ENCODE peak calls at places on chromosome X, in ten cellular contexts. J is effector CD4-positive, alpha-beta T cell; P is MG63; D is fibroblast of the aortic adventitia; Q is memory B cell; N is AG20443; L is G401; U is stimulated activated naive CD8-positive, alpha-beta T cell treated with anti-CD3 and anti-CD28 coated beads, Interleukin-15, amount 100 ng/mL, for 72 hours; T is heart left ventricle; S is testis. Y is an unnamed sample.

GRCh38 chrX:51803833-51804232 is 60.6 kb downstream of the GSPT2 start:
- DNase-seq in D (peak), L (no peak), S (no peak), N (no peak), Q (no peak), P (no peak), T (no peak), J (no peak), U (no peak), Y (no peak)

GRCh38 chrX:77743720-77744119 is 42.3 kb downstream of the ATRX start:
- DNase-seq in N (no peak), P (peak), D (no peak), J (no peak), T (no peak), Q (no peak), U (no peak), S (no peak), L (no peak), Y (no peak)

GRCh38 chrX:25131055-25131454 is 115.3 kb upstream of the ARX start:
- DNase-seq in S (no peak), J (no peak), L (no peak), D (no peak), Q (no peak), P (no peak), U (no peak), T (no peak), N (no peak), Y (peak)

GRCh38 chrX:56068274-56068758 is 163.8 kb upstream of the KLF8 start:
- DNase-seq in L (no peak), P (no peak), S (no peak), D (no peak), T (no peak), U (no peak), N (no peak), J (no peak), Q (peak), Y (no peak)

GRCh38 chrX:155112171-155112570 is 40.9 kb downstream of the BRCC3 start:
- DNase-seq in J (no peak), L (no peak), S (no peak), Q (no peak), N (no peak), D (no peak), P (no peak), T (no peak), U (no peak), Y (no peak)

GRCh38 chrX:107713205-107714195 is 62.1 kb downstream of the TSC22D3 start:
- DNase-seq in J (peak), Q (peak), T (no peak), U (no peak), D (no peak), S (peak), L (peak), P (no peak), N (no peak), Y (no peak)

GRCh38 chrX:69555396-69556023 is 51.4 kb downstream of the NALF2 start:
- DNase-seq in N (no peak), T (no peak), Q (no peak), S (peak), D (no peak), J (no peak), L (no peak), U (no peak), P (no peak), Y (no peak)

GRCh38 chrX:47587091-47587891 is 5.1 kb downstream of the TIMP1 start:
- DNase-seq in S (no peak), U (no peak), J (no peak), Q (no peak), P (no peak), N (no peak), D (no peak), T (no peak), L (no peak), Y (no peak)

GRCh38 chrX:6052111-6052745 is 176.4 kb downstream of the NLGN4X start:
- DNase-seq in J (no peak), S (no peak), N (no peak), P (no peak), Q (no peak), U (no peak), D (no peak), T (no peak), L (peak), Y (peak)

GRCh38 chrX:133670394-133670793 is 255.1 kb upstream of the GPC4 start:
- DNase-seq in T (no peak), L (peak), S (peak), N (peak), D (peak), Q (no peak), P (no peak), J (no peak), U (no peak), Y (peak)

GRCh38 chrX:97189668-97190067 is 306.0 kb downstream of the RPA4 start:
- DNase-seq in P (no peak), N (no peak), S (no peak), J (no peak), T (no peak), Q (no peak), U (no peak), D (no peak), L (no peak), Y (no peak)

GRCh38 chrX:71919436-71919835 is 8.8 kb downstream of the NHSL2 start:
- DNase-seq in L (peak), T (no peak), U (no peak), S (no peak), P (no peak), D (no peak), Q (no peak), J (no peak), N (peak), Y (no peak)

GRCh38 chrX:40158036-40158706 is 60.4 kb upstream of the BCOR start:
- DNase-seq in P (peak), T (peak), D (no peak), N (peak), Q (no peak), S (no peak), J (no peak), U (peak), L (no peak), Y (no peak)

GRCh38 chrX:31353095-31353494 is 281.3 kb upstream of the FTHL17 start:
- DNase-seq in S (no peak), N (peak), L (no peak), P (peak), J (no peak), U (no peak), T (no peak), Q (no peak), D (no peak), Y (no peak)

GRCh38 chrX:17520206-17520605 is 145.2 kb downstream of the NHS start:
- DNase-seq in P (no peak), T (no peak), U (no peak), D (peak), J (no peak), Q (no peak), N (peak), L (no peak), S (no peak), Y (no peak)

GRCh38 chrX:95318882-95319281 is 1365.8 kb upstream of the DIAPH2 start:
- DNase-seq in L (no peak), N (no peak), S (no peak), P (no peak), T (no peak), J (no peak), D (no peak), U (no peak), Q (no peak), Y (no peak)

GRCh38 chrX:67524950-67525691 is 18.7 kb upstream of the AR start:
- DNase-seq in U (no peak), J (no peak), L (no peak), Q (no peak), T (no peak), D (no peak), P (no peak), N (no peak), S (no peak), Y (no peak)

GRCh38 chrX:6460893-6461490 is 73.9 kb downstream of the VCX3A start:
- DNase-seq in L (no peak), U (no peak), J (no peak), N (no peak), T (no peak), S (no peak), D (no peak), Q (no peak), P (no peak), Y (no peak)

GRCh38 chrX:7485041-7485440 is 337.1 kb upstream of the PUDP start:
- DNase-seq in J (no peak), L (no peak), N (no peak), S (no peak), U (no peak), T (no peak), P (no peak), D (no peak), Q (no peak), Y (no peak)

Y was measured in pons.